ENCODE peak calls at places on chromosomes 12 and 14, in four cellular contexts. K is A549, Y is pancreas, U is right cardiac atrium. S is an unnamed sample.

GRCh38 chr12:121444842-121445202 is 44.9 kb downstream of the RNF34 start:
- DNase-seq in K (no peak), U (no peak), Y (no peak), S (no peak)

GRCh38 chr14:36317650-36318049 is 2.8 kb downstream of the MBIP start:
- DNase-seq in Y (no peak), U (no peak), K (no peak), S (no peak)

GRCh38 chr14:57291692-57292647 is 23.2 kb downstream of the AP5M1 start:
- DNase-seq in Y (no peak), U (no peak), K (no peak), S (no peak)

GRCh38 chr14:92581206-92581605 is 67.6 kb downstream of the RIN3 start:
- DNase-seq in K (no peak), Y (no peak), U (no peak), S (no peak)

GRCh38 chr14:22752422-22752821 is 14.1 kb upstream of the OXA1L start:
- DNase-seq in K (no peak), U (no peak), Y (no peak), S (no peak)

GRCh38 chr12:70399319-70399718 is 33.2 kb downstream of the KCNMB4 start:
- DNase-seq in Y (no peak), U (no peak), K (no peak), S (no peak)

GRCh38 chr14:96364911-96365310 is 1.6 kb downstream of the GSKIP start:
- DNase-seq in Y (no peak), U (no peak), K (no peak), S (no peak)

GRCh38 chr14:55332654-55333570 is 61.7 kb downstream of the FBXO34 start:
- DNase-seq in Y (no peak), K (no peak), U (no peak), S (peak; percentile 38)

GRCh38 chr12:103503546-103504480 is 8.0 kb upstream of the C12orf42 start:
- DNase-seq in Y (no peak), K (peak; percentile 34), U (no peak), S (peak; percentile 57)

DNA sequence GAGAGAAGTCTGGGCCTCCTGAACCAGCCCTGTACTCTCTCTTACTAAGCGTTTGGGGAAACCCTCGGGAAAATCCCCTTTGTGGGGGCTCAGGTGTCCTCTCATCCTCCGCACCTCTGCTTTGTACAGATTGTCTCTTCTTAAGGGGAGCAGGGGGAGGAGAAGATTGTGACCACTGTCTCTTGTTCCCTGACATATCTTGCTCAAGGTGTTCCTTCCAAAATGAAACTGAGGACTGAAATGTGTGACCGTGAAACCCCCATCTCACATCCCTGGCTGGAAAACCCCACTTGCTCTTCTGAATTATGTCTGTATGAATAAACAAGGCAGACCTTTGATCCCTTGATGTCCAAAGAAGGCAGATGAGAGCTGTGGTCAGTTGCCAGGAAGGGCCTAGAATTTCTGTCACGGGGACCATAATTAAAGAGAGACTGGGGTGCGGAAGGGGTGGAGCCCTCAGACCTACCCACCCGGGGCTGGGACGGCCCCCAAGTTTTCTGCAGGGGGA is 369.8 kb downstream of the AACS start:
- DNase-seq in Y (no peak), U (no peak), K (no peak), S (no peak)
- H3K9me3 ChIP-seq in Y (no peaks in the 10 kb centered on the region), U (no peaks in the 10 kb centered on the region), K (no peaks in the 10 kb centered on the region), S (no peaks in the 10 kb centered on the region)

DNA sequence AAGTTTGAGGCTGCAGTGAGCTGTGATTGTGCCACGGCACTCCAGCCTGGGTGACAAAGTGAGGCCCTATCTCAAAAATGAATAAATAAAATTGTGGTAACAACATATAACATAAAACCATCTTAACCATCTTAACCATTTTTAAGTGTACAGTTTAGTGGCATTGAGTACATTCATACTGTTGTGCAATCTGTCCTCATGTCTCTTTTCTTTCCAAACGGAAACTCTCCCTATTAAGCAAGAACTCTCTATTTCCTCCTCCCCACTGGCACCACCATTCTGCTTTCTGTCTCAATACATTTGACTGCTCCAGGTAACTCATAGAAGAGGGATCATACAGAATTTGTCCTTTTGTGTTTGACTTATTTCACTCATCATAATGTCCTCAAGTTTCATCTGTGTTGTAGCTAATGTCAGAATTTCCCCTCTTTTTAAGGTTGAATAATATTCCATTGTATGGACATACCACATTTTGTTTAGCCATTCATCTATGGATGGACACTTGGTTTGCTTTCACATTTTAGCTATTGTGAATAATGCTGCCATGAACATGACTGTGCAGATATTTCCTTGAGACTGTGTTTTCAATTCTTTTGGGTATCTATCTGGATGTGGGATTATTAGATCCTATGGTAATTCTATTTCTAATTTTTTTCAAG is 4.4 kb upstream of the MARK3 start:
- DNase-seq in Y (no peak), K (no peak), U (no peak), S (no peak)
- H3K9me3 ChIP-seq in Y (no peaks in the 10 kb centered on the region), K (peaks cover 3% of the 10 kb centered on the region), U (no peaks in the 10 kb centered on the region), S (no peaks in the 10 kb centered on the region)

GRCh38 chr14:19906665-19907064 is 13.7 kb upstream of the OR4K5 start:
- DNase-seq in Y (no peak), K (no peak), U (no peak), S (no peak)
- H3K9me3 ChIP-seq in Y (no peaks in the 10 kb centered on the region), K (no peaks in the 10 kb centered on the region), U (no peaks in the 10 kb centered on the region), S (no peaks in the 10 kb centered on the region)

GRCh38 chr14:106227793-106228192 is 701.4 kb downstream of the TMEM121 start:
- DNase-seq in U (no peak), K (no peak), Y (no peak), S (no peak)
- H3K9me3 ChIP-seq in U (no peaks in the 10 kb centered on the region), K (no peaks in the 10 kb centered on the region), Y (no peaks in the 10 kb centered on the region), S (no peaks in the 10 kb centered on the region)

GRCh38 chr12:41008472-41008871 is 179.6 kb upstream of the PDZRN4 start:
- DNase-seq in U (no peak), K (peak; percentile 11), Y (no peak), S (no peak)
- H3K9me3 ChIP-seq in U (peaks cover 2% of the 10 kb centered on the region), K (peaks cover 82% of the 10 kb centered on the region), Y (no peaks in the 10 kb centered on the region), S (peaks cover 8% of the 10 kb centered on the region)

GRCh38 chr12:28507867-28508266 is 317.6 kb downstream of the CCDC91 start:
- DNase-seq in U (no peak), Y (no peak), K (no peak), S (no peak)

GRCh38 chr12:28517101-28517500 is 326.8 kb downstream of the CCDC91 start:
- DNase-seq in K (no peak), Y (no peak), U (no peak), S (no peak)

GRCh38 chr12:28507055-28507454 is 316.8 kb downstream of the CCDC91 start:
- DNase-seq in K (no peak), U (no peak), Y (no peak), S (no peak)

GRCh38 chr12:28513983-28514382 is 323.7 kb downstream of the CCDC91 start:
- DNase-seq in Y (no peak), U (no peak), K (no peak), S (no peak)

GRCh38 chr12:28512876-28513275 is 322.6 kb downstream of the CCDC91 start:
- DNase-seq in Y (no peak), K (no peak), U (no peak), S (no peak)
- H3K9me3 ChIP-seq in Y (no peaks in the 10 kb centered on the region), K (no peaks in the 10 kb centered on the region), U (no peaks in the 10 kb centered on the region), S (no peaks in the 10 kb centered on the region)